ENCODE peak calls at places on chromosomes 13 and 19, in five cellular contexts. G, P, N, B and V are unnamed samples.

GRCh38 chr13:99314640-99315176 is 7.5 kb upstream of the GPR183 start:
- DNase-seq in G (no peak), P (peak), N (no peak), B (peak), V (no peak)

GRCh38 chr19:5507056-5507624 is 51.9 kb downstream of the ZNRF4 start:
- DNase-seq in G (no peak), P (no peak), N (no peak), B (no peak), V (no peak)

GRCh38 chr13:45401306-45401705 is 16.9 kb downstream of the SLC25A30 start:
- DNase-seq in G (no peak), P (no peak), N (no peak), B (no peak), V (no peak)

GRCh38 chr19:40650749-40651305 is 39.6 kb downstream of the NUMBL start:
- DNase-seq in G (no peak), P (no peak), N (no peak), B (no peak), V (no peak)

GRCh38 chr13:74444161-74444571 is 310.0 kb upstream of the KLF12 start:
- DNase-seq in G (no peak), P (no peak), N (no peak), B (no peak), V (no peak)

GRCh38 chr19:38389101-38389925 is 816 bp downstream of the SPRED3 start:
- DNase-seq in G (no peak), P (no peak), N (peak), B (peak), V (no peak)

GRCh38 chr19:48918801-48919247 is 14.7 kb upstream of the DHDH start:
- DNase-seq in G (no peak), P (no peak), N (peak), B (peak), V (no peak)

GRCh38 chr13:97944396-97945029 is 9.0 kb upstream of the IPO5 start:
- DNase-seq in G (no peak), P (no peak), N (no peak), B (no peak), V (no peak)

GRCh38 chr19:45676851-45677263 is 8.8 kb downstream of the GIPR start:
- DNase-seq in G (no peak), P (no peak), N (no peak), B (no peak), V (no peak)

GRCh38 chr13:32829676-32830091 is 186.5 kb upstream of the KL start:
- DNase-seq in G (no peak), P (peak), N (no peak), B (no peak), V (no peak)

GRCh38 chr13:85864963-85865530 is 65.8 kb upstream of the SLITRK6 start:
- DNase-seq in G (no peak), P (peak), N (peak), B (no peak), V (peak)

GRCh38 chr19:42201489-42202289 is 15.8 kb downstream of the DEDD2 start:
- DNase-seq in G (peak), P (no peak), N (no peak), B (no peak), V (no peak)

GRCh38 chr13:99800951-99801350 is 170.6 kb downstream of the ZIC5 start:
- DNase-seq in G (no peak), P (no peak), N (no peak), B (no peak), V (no peak)

GRCh38 chr19:33550741-33551140 is 29.1 kb upstream of the PEPD start:
- DNase-seq in G (no peak), P (no peak), N (no peak), B (no peak), V (no peak)

GRCh38 chr19:11377237-11377636 is 2.8 kb downstream of the SWSAP1 start:
- DNase-seq in G (no peak), P (no peak), N (no peak), B (peak), V (no peak)

GRCh38 chr19:47778954-47779351 is 450 bp downstream of the SELENOW start:
- DNase-seq in G (no peak), P (no peak), N (peak), B (peak), V (no peak)

GRCh38 chr13:44229371-44230030 is 144.1 kb upstream of the SERP2 start:
- DNase-seq in G (no peak), P (no peak), N (no peak), B (no peak), V (no peak)

GRCh38 chr13:36848228-36848982 is 29.4 kb downstream of the RFXAP start:
- DNase-seq in G (no peak), P (no peak), N (peak), B (peak), V (no peak)

GRCh38 chr13:77048592-77048991 is 21.6 kb upstream of the FBXL3 start:
- DNase-seq in G (no peak), P (no peak), N (no peak), B (no peak), V (no peak)

GRCh38 chr19:28128341-28128740 is 1084.6 kb downstream of the UQCRFS1 start:
- DNase-seq in G (no peak), P (no peak), N (no peak), B (no peak), V (no peak)

GRCh38 chr19:38457202-38457601 is 23.7 kb downstream of the RYR1 start:
- DNase-seq in G (no peak), P (no peak), N (no peak), B (no peak), V (no peak)

GRCh38 chr13:35014606-35015005 is 72.5 kb downstream of the NBEA start:
- DNase-seq in G (no peak), P (no peak), N (no peak), B (no peak), V (no peak)

GRCh38 chr13:37313383-37313782 is 207.9 kb upstream of the CSNK1A1L start:
- DNase-seq in G (no peak), P (no peak), N (no peak), B (no peak), V (no peak)

GRCh38 chr19:23554548-23554947 is 132.5 kb downstream of the ZNF675 start:
- DNase-seq in G (no peak), P (no peak), N (no peak), B (no peak), V (no peak)

GRCh38 chr19:10158485-10158884 is 36.3 kb downstream of the DNMT1 start:
- DNase-seq in G (no peak), P (no peak), N (no peak), B (no peak), V (no peak)

GRCh38 chr13:38430761-38431160 is 81.1 kb downstream of the UFM1 start:
- DNase-seq in G (no peak), P (no peak), N (no peak), B (no peak), V (no peak)

GRCh38 chr13:51584731-51585191 is 499 bp downstream of the WDFY2 start:
- DNase-seq in G (no peak), P (peak), N (peak), B (no peak), V (no peak)

DNA sequence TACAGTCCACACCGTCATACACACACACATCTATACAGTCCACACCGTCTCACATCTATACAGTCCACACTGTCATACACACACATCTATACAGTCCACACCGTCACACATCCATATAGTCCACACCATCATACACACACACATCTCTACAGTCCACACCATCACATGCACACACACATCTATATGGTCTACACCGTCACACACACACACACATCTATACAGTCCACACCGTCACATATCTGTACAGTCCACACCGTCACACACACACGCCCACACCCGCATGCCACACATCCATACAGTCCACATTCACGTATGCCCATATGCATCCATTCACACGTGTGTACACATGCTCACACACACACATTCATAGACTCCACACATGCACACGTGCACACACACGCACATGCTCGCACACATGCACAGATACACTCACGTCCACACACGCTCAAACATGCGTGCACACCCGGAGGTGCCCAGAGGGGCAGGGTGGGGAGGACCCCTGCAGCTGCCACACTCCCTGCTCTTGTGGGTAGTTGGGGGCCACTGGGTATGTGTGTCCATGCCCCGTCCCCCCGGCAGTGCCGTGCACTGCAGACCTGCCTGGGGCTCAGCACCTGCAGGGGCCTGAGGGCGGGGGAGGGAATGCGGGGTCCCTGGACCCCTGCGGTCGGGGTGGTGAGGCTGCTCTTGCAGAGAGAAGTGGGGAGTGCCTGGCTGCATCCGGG is 29.2 kb downstream of the PIAS4 start:
- DNase-seq in G (no peak), P (no peak), N (no peak), B (no peak), V (no peak)
- TF ChIP-seq POLR2AphosphoS5 in G (no peak), P (no peak), N (no peak), B (no peak), V (no peak)

GRCh38 chr19:13847900-13848677 is 28.8 kb upstream of the NANOS3 start:
- DNase-seq in G (no peak), P (no peak), N (peak), B (no peak), V (no peak)

GRCh38 chr19:13848811-13849241 is 28.1 kb upstream of the NANOS3 start:
- DNase-seq in G (no peak), P (no peak), N (no peak), B (no peak), V (no peak)

GRCh38 chr19:13849277-13849676 is 27.7 kb upstream of the NANOS3 start:
- DNase-seq in G (no peak), P (no peak), N (no peak), B (no peak), V (no peak)

GRCh38 chr19:13846533-13847032 is 30.4 kb upstream of the NANOS3 start:
- DNase-seq in G (peak), P (peak), N (peak), B (peak), V (no peak)

DNA sequence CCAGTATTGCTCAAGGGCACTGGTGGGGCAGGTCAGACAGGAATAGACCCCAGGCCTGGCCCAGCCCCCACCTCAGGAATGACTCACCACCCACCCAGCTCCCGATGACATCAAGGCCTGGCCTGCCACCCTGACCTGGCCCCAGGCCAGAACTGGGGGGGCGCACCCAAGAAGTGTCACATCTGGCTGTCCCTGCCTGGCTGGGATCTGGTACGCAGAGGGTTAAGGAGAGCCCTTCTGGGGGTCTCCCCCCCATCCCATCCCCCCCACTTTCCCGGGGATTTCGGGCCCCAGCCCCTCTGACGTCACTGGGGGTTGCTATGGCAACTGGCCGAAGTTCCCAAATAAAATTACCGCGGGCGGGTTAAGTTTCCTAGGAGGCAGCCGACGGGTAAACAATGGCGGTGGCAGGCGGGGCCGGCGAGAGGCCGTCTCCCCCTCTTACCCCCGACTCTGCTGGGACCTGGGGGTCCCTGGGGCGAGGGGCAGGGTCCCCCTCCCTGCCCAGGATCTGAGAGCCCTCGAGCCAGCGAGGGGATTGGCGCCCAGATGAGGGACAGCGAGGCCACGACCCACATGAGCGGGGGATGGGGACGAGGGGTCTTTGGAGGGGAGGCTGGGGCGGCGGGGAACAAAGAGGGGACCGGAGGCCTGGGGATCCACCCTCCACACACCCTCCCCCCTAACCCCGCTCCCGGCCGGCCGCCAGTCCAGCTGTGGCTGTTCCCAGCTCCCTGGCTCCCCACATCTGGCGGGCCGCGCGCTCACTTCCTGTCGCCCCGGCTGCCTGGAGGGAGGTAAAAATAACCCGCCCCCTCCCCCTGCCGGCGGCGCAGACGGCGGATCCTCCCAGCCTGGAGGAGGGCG is 29.7 kb upstream of the NANOS3 start:
- DNase-seq in G (no peak), P (peak), N (peak), B (peak), V (peak)
- H3K9ac ChIP-seq in G (peak), P (peak), N (peak), B (peak), V (peak)

GRCh38 chr19:7393459-7393858 is 44.7 kb downstream of the ARHGEF18 start:
- DNase-seq in G (no peak), P (no peak), N (no peak), B (no peak), V (no peak)
- H3K27ac ChIP-seq in G (no peak), P (no peak), N (no peak), B (no peak), V (no peak)

GRCh38 chr19:46716013-46716671 is 772 bp downstream of the PRKD2 start:
- DNase-seq in G (no peak), P (no peak), N (peak), B (no peak), V (no peak)

GRCh38 chr19:46716672-46717033 is 261 bp downstream of the PRKD2 start:
- DNase-seq in G (no peak), P (no peak), N (no peak), B (no peak), V (no peak)

GRCh38 chr19:46718157-46718933 is 1.4 kb upstream of the PRKD2 start:
- DNase-seq in G (peak), P (no peak), N (no peak), B (no peak), V (no peak)

GRCh38 chr19:46717716-46718143 is 816 bp upstream of the PRKD2 start:
- DNase-seq in G (no peak), P (no peak), N (no peak), B (no peak), V (no peak)

GRCh38 chr19:46717034-46717715 is at the start of gene PRKD2:
- DNase-seq in G (no peak), P (no peak), N (peak), B (peak), V (no peak)
- TF ChIP-seq POLR2AphosphoS5 in G (peak), P (peak), N (no peak), B (peak), V (no peak)

GRCh38 chr19:1267441-1268391 is 1.4 kb upstream of the CIRBP start:
- DNase-seq in G (no peak), P (no peak), N (no peak), B (no peak), V (no peak)
- H3K9ac ChIP-seq in G (no peak), P (peak), N (peak), B (no peak), V (no peak)

DNA sequence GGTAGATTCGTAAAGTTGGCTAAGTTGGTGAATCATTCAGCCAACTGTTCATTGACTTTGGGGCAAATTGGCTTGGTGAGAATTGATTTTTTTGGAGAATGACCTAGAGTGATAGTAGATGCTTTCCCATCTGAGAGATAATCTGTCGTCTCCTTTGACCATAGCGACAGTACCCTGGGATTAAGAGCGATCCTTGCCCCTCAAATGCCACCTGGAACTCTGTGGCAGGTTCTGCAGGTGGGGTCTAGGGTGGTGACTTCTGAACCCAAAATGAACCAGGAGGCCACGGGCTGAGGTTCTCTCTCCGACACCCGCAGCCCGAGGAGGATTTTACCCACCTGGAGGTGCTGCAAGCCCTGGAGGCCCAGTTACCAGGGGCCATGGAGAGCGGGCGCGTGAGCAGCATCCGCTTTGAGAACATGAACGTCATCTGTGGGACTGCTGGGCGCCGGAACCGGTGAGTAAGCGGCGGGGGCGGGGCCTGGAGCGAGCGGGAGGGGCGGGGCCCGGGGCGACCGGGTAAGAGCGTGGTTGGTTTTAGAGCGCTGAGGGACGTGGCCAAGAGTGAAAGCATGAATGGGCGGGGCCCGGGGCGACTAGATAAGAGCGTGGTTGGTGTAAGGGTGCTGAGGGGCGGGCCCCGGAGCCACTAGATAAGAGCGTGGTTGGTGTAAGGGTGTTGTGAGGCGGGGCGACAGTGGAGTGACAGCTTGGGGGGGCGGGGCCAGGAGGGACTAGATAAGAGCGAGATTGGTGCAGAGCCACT is 8.6 kb downstream of the C19orf81 start:
- DNase-seq in G (peak), P (peak), N (peak), B (peak), V (peak)
- H3K27ac ChIP-seq in G (no peak), P (peak), N (peak), B (peak), V (peak)

DNA sequence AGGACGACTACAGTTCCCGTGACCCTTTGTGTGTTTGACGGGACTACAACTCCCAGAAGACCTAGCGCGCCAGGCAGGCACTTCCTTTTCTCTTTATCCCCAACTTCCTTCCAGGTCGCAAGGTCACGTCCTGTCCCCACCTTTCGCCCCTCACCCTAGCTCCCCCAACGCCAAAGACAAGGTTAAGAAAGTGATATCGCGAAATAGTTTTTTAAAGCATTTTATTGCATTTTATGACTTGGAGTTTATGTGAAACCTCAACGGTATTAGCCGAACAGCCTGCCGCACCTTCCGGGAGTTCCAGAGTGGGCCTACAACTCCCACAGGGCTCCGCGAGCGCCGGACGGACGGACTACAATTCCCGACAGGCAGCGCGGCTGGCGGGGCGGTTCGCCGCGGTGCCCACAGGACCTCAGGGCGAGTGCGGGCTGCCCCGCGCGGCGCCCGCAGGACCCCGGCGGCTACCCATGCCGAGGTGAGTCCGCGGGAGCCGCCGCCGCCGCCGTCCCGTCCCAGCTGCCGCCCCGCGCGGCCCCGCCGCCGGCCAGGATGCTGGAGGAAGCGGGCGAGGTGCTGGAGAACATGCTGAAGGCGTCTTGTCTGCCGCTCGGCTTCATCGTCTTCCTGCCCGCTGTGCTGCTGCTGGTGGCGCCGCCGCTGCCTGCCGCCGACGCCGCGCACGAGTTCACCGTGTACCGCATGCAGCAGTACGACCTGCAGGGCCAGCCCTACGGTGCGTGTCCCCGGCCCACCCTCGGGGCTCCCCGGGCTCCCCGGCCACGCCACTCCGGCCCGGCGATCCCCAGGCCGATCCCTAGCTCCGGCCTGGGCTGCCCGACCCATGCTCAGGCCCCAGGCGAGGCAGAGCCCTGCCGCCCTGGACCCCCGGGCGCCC is at the start of gene NCLN:
- DNase-seq in G (peak), P (peak), N (peak), B (peak), V (peak)
- TF ChIP-seq POLR2AphosphoS5 in G (peak), P (peak), N (no peak), B (peak), V (peak)